ENCODE peak calls at places on chromosomes 13 and 19, in ten cellular contexts. One of them, this sample, is unnamed. For H3K36me3, the result is how much of the 10 kb centered on the place peaks cover.

GRCh38 chr13:66879971-66880370 is 350.2 kb downstream of the PCDH9 start:
- DNase-seq in BJ: no peak
- DNase-seq in left ventricle myocardium inferior: no peak
- DNase-seq in HepG2: no peak
- DNase-seq in keratinocyte: no peak
- DNase-seq in heart right ventricle: no peak
- DNase-seq in tibial artery: no peak
- DNase-seq in OCI-LY7: no peak
- DNase-seq in left lung: no peak
- DNase-seq in fibroblast of lung: no peak
- DNase-seq in this sample: no peak

GRCh38 chr13:63578796-63579195 is 2163.1 kb upstream of the PCDH20 start:
- DNase-seq in BJ: no peak
- DNase-seq in heart right ventricle: no peak
- DNase-seq in HepG2: no peak
- DNase-seq in OCI-LY7: no peak
- DNase-seq in left lung: no peak
- DNase-seq in fibroblast of lung: no peak
- DNase-seq in keratinocyte: no peak
- DNase-seq in left ventricle myocardium inferior: no peak
- DNase-seq in tibial artery: no peak
- DNase-seq in this sample: no peak

GRCh38 chr19:18119243-18120105 is 21.9 kb downstream of the MAST3 start:
- DNase-seq in OCI-LY7: peak
- DNase-seq in keratinocyte: no peak
- DNase-seq in tibial artery: no peak
- DNase-seq in BJ: no peak
- DNase-seq in HepG2: no peak
- DNase-seq in left ventricle myocardium inferior: no peak
- DNase-seq in fibroblast of lung: no peak
- DNase-seq in heart right ventricle: no peak
- DNase-seq in left lung: no peak
- DNase-seq in this sample: no peak

GRCh38 chr19:56942749-56943148 is 102.2 kb upstream of the PEG3 start:
- DNase-seq in left ventricle myocardium inferior: peak
- DNase-seq in fibroblast of lung: no peak
- DNase-seq in OCI-LY7: peak
- DNase-seq in left lung: peak
- DNase-seq in heart right ventricle: peak
- DNase-seq in BJ: no peak
- DNase-seq in HepG2: no peak
- DNase-seq in tibial artery: peak
- DNase-seq in keratinocyte: no peak
- DNase-seq in this sample: no peak

GRCh38 chr13:28473044-28473443 is 21.9 kb downstream of the FLT1 start:
- DNase-seq in fibroblast of lung: no peak
- DNase-seq in OCI-LY7: no peak
- DNase-seq in tibial artery: no peak
- DNase-seq in HepG2: no peak
- DNase-seq in heart right ventricle: no peak
- DNase-seq in left lung: no peak
- DNase-seq in BJ: no peak
- DNase-seq in keratinocyte: no peak
- DNase-seq in left ventricle myocardium inferior: no peak
- DNase-seq in this sample: no peak

GRCh38 chr13:109336730-109337129 is 449.7 kb downstream of the IRS2 start:
- DNase-seq in keratinocyte: no peak
- DNase-seq in OCI-LY7: no peak
- DNase-seq in tibial artery: no peak
- DNase-seq in left ventricle myocardium inferior: no peak
- DNase-seq in BJ: peak
- DNase-seq in fibroblast of lung: peak
- DNase-seq in left lung: no peak
- DNase-seq in heart right ventricle: no peak
- DNase-seq in HepG2: no peak
- DNase-seq in this sample: peak

GRCh38 chr19:29806098-29806866 is 5.5 kb upstream of the CCNE1 start:
- DNase-seq in fibroblast of lung: peak
- DNase-seq in OCI-LY7: no peak
- DNase-seq in left ventricle myocardium inferior: peak
- DNase-seq in left lung: peak
- DNase-seq in keratinocyte: no peak
- DNase-seq in BJ: no peak
- DNase-seq in heart right ventricle: peak
- DNase-seq in HepG2: peak
- DNase-seq in tibial artery: peak
- DNase-seq in this sample: no peak

GRCh38 chr19:29271911-29272310 is 59.0 kb upstream of the UQCRFS1 start:
- DNase-seq in left lung: no peak
- DNase-seq in keratinocyte: no peak
- DNase-seq in HepG2: no peak
- DNase-seq in fibroblast of lung: no peak
- DNase-seq in BJ: no peak
- DNase-seq in OCI-LY7: no peak
- DNase-seq in tibial artery: peak
- DNase-seq in heart right ventricle: no peak
- DNase-seq in left ventricle myocardium inferior: no peak
- DNase-seq in this sample: no peak

GRCh38 chr13:83878691-83879410 is 3.4 kb downstream of the SLITRK1 start:
- DNase-seq in left ventricle myocardium inferior: no peak
- DNase-seq in keratinocyte: no peak
- DNase-seq in BJ: no peak
- DNase-seq in HepG2: no peak
- DNase-seq in fibroblast of lung: no peak
- DNase-seq in tibial artery: no peak
- DNase-seq in OCI-LY7: no peak
- DNase-seq in heart right ventricle: no peak
- DNase-seq in left lung: no peak
- DNase-seq in this sample: no peak

GRCh38 chr19:588093-588742 is 1.5 kb upstream of the HCN2 start:
- DNase-seq in HepG2: peak
- DNase-seq in BJ: peak
- DNase-seq in heart right ventricle: peak
- DNase-seq in keratinocyte: no peak
- DNase-seq in fibroblast of lung: peak
- DNase-seq in tibial artery: no peak
- DNase-seq in left ventricle myocardium inferior: peak
- DNase-seq in left lung: peak
- DNase-seq in OCI-LY7: peak
- DNase-seq in this sample: no peak

GRCh38 chr13:44667950-44668349 is 91.8 kb upstream of the TSC22D1 start:
- DNase-seq in HepG2: no peak
- DNase-seq in fibroblast of lung: peak
- DNase-seq in left ventricle myocardium inferior: no peak
- DNase-seq in BJ: peak
- DNase-seq in OCI-LY7: no peak
- DNase-seq in tibial artery: no peak
- DNase-seq in left lung: no peak
- DNase-seq in heart right ventricle: no peak
- DNase-seq in keratinocyte: no peak
- DNase-seq in this sample: no peak

GRCh38 chr13:87234981-87235380 is 436.2 kb upstream of the SLITRK5 start:
- DNase-seq in tibial artery: no peak
- DNase-seq in left ventricle myocardium inferior: no peak
- DNase-seq in keratinocyte: no peak
- DNase-seq in fibroblast of lung: peak
- DNase-seq in OCI-LY7: no peak
- DNase-seq in HepG2: no peak
- DNase-seq in BJ: no peak
- DNase-seq in left lung: no peak
- DNase-seq in heart right ventricle: no peak
- DNase-seq in this sample: peak

GRCh38 chr19:371501-372160 is 27.0 kb upstream of the MIER2 start:
- DNase-seq in BJ: no peak
- DNase-seq in keratinocyte: no peak
- DNase-seq in heart right ventricle: no peak
- DNase-seq in left lung: no peak
- DNase-seq in HepG2: no peak
- DNase-seq in fibroblast of lung: no peak
- DNase-seq in tibial artery: no peak
- DNase-seq in OCI-LY7: peak
- DNase-seq in left ventricle myocardium inferior: no peak
- DNase-seq in this sample: no peak

GRCh38 chr13:71759506-71760225 is 107.3 kb downstream of the DACH1 start:
- DNase-seq in BJ: no peak
- DNase-seq in tibial artery: no peak
- DNase-seq in fibroblast of lung: peak
- DNase-seq in HepG2: peak
- DNase-seq in OCI-LY7: no peak
- DNase-seq in keratinocyte: no peak
- DNase-seq in heart right ventricle: no peak
- DNase-seq in left ventricle myocardium inferior: no peak
- DNase-seq in left lung: no peak
- DNase-seq in this sample: no peak

GRCh38 chr13:71758823-71759222 is 108.2 kb downstream of the DACH1 start:
- DNase-seq in tibial artery: no peak
- DNase-seq in fibroblast of lung: no peak
- DNase-seq in HepG2: no peak
- DNase-seq in OCI-LY7: no peak
- DNase-seq in keratinocyte: no peak
- DNase-seq in left ventricle myocardium inferior: no peak
- DNase-seq in BJ: no peak
- DNase-seq in left lung: no peak
- DNase-seq in heart right ventricle: no peak
- DNase-seq in this sample: peak

GRCh38 chr13:71751074-71751473 is 115.9 kb downstream of the DACH1 start:
- DNase-seq in heart right ventricle: no peak
- DNase-seq in keratinocyte: no peak
- DNase-seq in left ventricle myocardium inferior: no peak
- DNase-seq in fibroblast of lung: peak
- DNase-seq in BJ: no peak
- DNase-seq in OCI-LY7: no peak
- DNase-seq in tibial artery: no peak
- DNase-seq in left lung: no peak
- DNase-seq in HepG2: no peak
- DNase-seq in this sample: no peak

GRCh38 chr13:71760226-71760591 is 106.8 kb downstream of the DACH1 start:
- DNase-seq in fibroblast of lung: no peak
- DNase-seq in HepG2: no peak
- DNase-seq in left ventricle myocardium inferior: no peak
- DNase-seq in keratinocyte: no peak
- DNase-seq in BJ: no peak
- DNase-seq in tibial artery: no peak
- DNase-seq in left lung: no peak
- DNase-seq in heart right ventricle: no peak
- DNase-seq in OCI-LY7: no peak
- DNase-seq in this sample: no peak

GRCh38 chr13:71754407-71754974 is 112.5 kb downstream of the DACH1 start:
- DNase-seq in left lung: no peak
- DNase-seq in tibial artery: no peak
- DNase-seq in HepG2: no peak
- DNase-seq in left ventricle myocardium inferior: no peak
- DNase-seq in OCI-LY7: no peak
- DNase-seq in BJ: no peak
- DNase-seq in fibroblast of lung: peak
- DNase-seq in heart right ventricle: peak
- DNase-seq in keratinocyte: no peak
- DNase-seq in this sample: no peak
- TF ChIP-seq CTCF in left lung: no peak
- TF ChIP-seq CTCF in tibial artery: no peak
- TF ChIP-seq CTCF in HepG2: no peak
- TF ChIP-seq CTCF in left ventricle myocardium inferior: peak
- TF ChIP-seq CTCF in OCI-LY7: peak
- TF ChIP-seq CTCF in BJ: no peak
- TF ChIP-seq CTCF in fibroblast of lung: peak
- TF ChIP-seq CTCF in heart right ventricle: peak
- TF ChIP-seq CTCF in keratinocyte: no peak
- TF ChIP-seq CTCF in this sample: no peak

DNA sequence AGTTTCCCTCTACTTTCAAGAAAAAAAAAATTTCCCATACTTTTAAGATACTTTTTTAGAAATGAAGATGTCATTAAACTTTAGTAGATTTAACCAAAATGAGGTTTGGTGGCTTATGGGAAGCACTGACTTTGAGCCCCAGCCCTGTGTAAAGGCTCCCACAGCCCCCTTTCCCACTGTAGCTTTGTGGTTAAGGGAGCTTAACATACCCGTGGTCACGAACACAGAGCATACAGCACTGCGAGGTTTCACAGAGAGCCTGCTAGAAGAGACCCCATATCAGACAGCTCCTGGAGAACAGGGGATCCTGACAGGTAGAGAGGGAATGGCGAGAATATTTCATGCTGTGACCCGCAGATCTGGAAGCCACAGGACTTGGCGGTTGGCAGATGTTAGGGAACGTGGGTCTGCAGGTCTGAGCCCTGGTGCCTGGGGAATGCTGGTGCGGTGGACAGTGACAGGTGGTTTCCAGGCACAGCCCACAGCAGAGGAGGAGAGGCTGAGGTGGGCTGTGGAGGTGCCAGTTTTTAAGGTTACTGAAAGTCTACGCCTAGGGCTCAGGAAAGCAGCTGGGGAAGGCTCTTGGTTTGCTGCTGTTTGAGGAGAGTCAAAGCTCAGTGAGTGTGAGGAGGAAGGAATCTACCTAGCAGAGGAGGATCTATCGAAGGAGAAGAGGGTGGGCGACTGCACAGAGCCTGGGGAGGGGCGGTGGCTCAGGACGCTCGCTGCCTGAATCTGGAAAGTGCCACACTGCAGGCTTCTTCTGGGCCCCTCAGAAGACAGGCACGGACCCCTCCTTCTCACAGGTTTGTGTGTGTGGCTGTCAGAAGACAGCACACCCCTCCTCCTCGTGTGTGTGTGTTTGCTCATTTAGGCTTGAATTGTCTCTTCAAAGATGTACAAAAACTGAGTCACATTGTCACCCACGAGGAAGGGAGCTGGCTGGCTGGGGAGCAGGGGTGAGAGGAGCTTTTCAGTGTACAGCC is 49.9 kb downstream of the SLC7A9 start:
- DNase-seq in left ventricle myocardium inferior: no peak
- DNase-seq in HepG2: no peak
- DNase-seq in fibroblast of lung: no peak
- DNase-seq in tibial artery: no peak
- DNase-seq in OCI-LY7: no peak
- DNase-seq in BJ: no peak
- DNase-seq in keratinocyte: no peak
- DNase-seq in left lung: no peak
- DNase-seq in heart right ventricle: no peak
- DNase-seq in this sample: no peak
- H3K4me3 ChIP-seq in left ventricle myocardium inferior: no peak
- H3K4me3 ChIP-seq in HepG2: no peak
- H3K4me3 ChIP-seq in fibroblast of lung: no peak
- H3K4me3 ChIP-seq in tibial artery: no peak
- H3K4me3 ChIP-seq in OCI-LY7: no peak
- H3K4me3 ChIP-seq in BJ: no peak
- H3K4me3 ChIP-seq in keratinocyte: no peak
- H3K4me3 ChIP-seq in left lung: no peak
- H3K4me3 ChIP-seq in heart right ventricle: no peak
- H3K4me3 ChIP-seq in this sample: no peak

GRCh38 chr19:36101550-36102327 is 9.2 kb upstream of the OVOL3 start:
- DNase-seq in tibial artery: no peak
- DNase-seq in fibroblast of lung: no peak
- DNase-seq in BJ: no peak
- DNase-seq in HepG2: no peak
- DNase-seq in left lung: no peak
- DNase-seq in keratinocyte: peak
- DNase-seq in left ventricle myocardium inferior: no peak
- DNase-seq in heart right ventricle: no peak
- DNase-seq in OCI-LY7: no peak
- DNase-seq in this sample: no peak
- H3K36me3 ChIP-seq in tibial artery: under half
- H3K36me3 ChIP-seq in fibroblast of lung: under half
- H3K36me3 ChIP-seq in BJ: under half
- H3K36me3 ChIP-seq in HepG2: half or more
- H3K36me3 ChIP-seq in left lung: half or more
- H3K36me3 ChIP-seq in keratinocyte: under half
- H3K36me3 ChIP-seq in left ventricle myocardium inferior: under half
- H3K36me3 ChIP-seq in heart right ventricle: under half
- H3K36me3 ChIP-seq in OCI-LY7: half or more
- H3K36me3 ChIP-seq in this sample: under half

GRCh38 chr19:48540110-48540509 is 11.9 kb upstream of the SULT2B1 start:
- DNase-seq in OCI-LY7: no peak
- DNase-seq in heart right ventricle: no peak
- DNase-seq in left lung: no peak
- DNase-seq in tibial artery: no peak
- DNase-seq in BJ: no peak
- DNase-seq in keratinocyte: no peak
- DNase-seq in HepG2: no peak
- DNase-seq in fibroblast of lung: no peak
- DNase-seq in left ventricle myocardium inferior: no peak
- DNase-seq in this sample: no peak
- TF ChIP-seq CTCF in OCI-LY7: no peak
- TF ChIP-seq CTCF in heart right ventricle: no peak
- TF ChIP-seq CTCF in left lung: no peak
- TF ChIP-seq CTCF in tibial artery: no peak
- TF ChIP-seq CTCF in BJ: no peak
- TF ChIP-seq CTCF in keratinocyte: no peak
- TF ChIP-seq CTCF in HepG2: no peak
- TF ChIP-seq CTCF in fibroblast of lung: no peak
- TF ChIP-seq CTCF in left ventricle myocardium inferior: no peak
- TF ChIP-seq CTCF in this sample: no peak

This sample was measured in kidney epithelial cell.